ENCODE peak calls at places on chromosomes 1 and 21, in four cellular contexts. One of them, this sample, is unnamed.

GRCh38 chr1:1171551-1172340 is 1.9 kb upstream of the TTLL10 start:
- DNase-seq in CD4-positive, alpha-beta T cell: no peak
- DNase-seq in foreskin keratinocyte: no peak
- DNase-seq in aorta: no peak
- DNase-seq in this sample: no peak

GRCh38 chr1:70675737-70676156 is 264.7 kb downstream of the CTH start:
- DNase-seq in CD4-positive, alpha-beta T cell: no peak
- DNase-seq in foreskin keratinocyte: no peak
- DNase-seq in aorta: no peak
- DNase-seq in this sample: no peak

GRCh38 chr1:37028981-37029617 is 5.2 kb downstream of the GRIK3 start:
- DNase-seq in CD4-positive, alpha-beta T cell: no peak
- DNase-seq in foreskin keratinocyte: no peak
- DNase-seq in aorta: no peak
- DNase-seq in this sample: no peak

GRCh38 chr1:164608651-164609057 is 49.7 kb downstream of the PBX1 start:
- DNase-seq in CD4-positive, alpha-beta T cell: no peak
- DNase-seq in foreskin keratinocyte: no peak
- DNase-seq in aorta: no peak
- DNase-seq in this sample: no peak

GRCh38 chr1:60936052-60936619 is 146.2 kb upstream of the NFIA start:
- DNase-seq in CD4-positive, alpha-beta T cell: no peak
- DNase-seq in foreskin keratinocyte: no peak
- DNase-seq in aorta: no peak
- DNase-seq in this sample: no peak

GRCh38 chr21:46388206-46388880 is 64.4 kb downstream of the PCNT start:
- DNase-seq in CD4-positive, alpha-beta T cell: no peak
- DNase-seq in foreskin keratinocyte: no peak
- DNase-seq in aorta: no peak
- DNase-seq in this sample: no peak

GRCh38 chr1:159203621-159204020 is 1.1 kb upstream of the ACKR1 start:
- DNase-seq in CD4-positive, alpha-beta T cell: no peak
- DNase-seq in foreskin keratinocyte: no peak
- DNase-seq in aorta: no peak
- DNase-seq in this sample: no peak

GRCh38 chr1:42419449-42419848 is 36.4 kb downstream of the ZMYND12 start:
- DNase-seq in CD4-positive, alpha-beta T cell: no peak
- DNase-seq in foreskin keratinocyte: peak; percentile 13
- DNase-seq in aorta: no peak
- DNase-seq in this sample: peak; percentile 61

GRCh38 chr1:72635719-72636118 is 353.4 kb upstream of the NEGR1 start:
- DNase-seq in CD4-positive, alpha-beta T cell: no peak
- DNase-seq in foreskin keratinocyte: no peak
- DNase-seq in aorta: no peak
- DNase-seq in this sample: no peak

GRCh38 chr1:100308777-100309176 is 42.8 kb downstream of the RTCA start:
- DNase-seq in CD4-positive, alpha-beta T cell: no peak
- DNase-seq in foreskin keratinocyte: peak; percentile 17
- DNase-seq in aorta: no peak
- DNase-seq in this sample: no peak

GRCh38 chr1:164707868-164708331 is 148.9 kb downstream of the PBX1 start:
- DNase-seq in CD4-positive, alpha-beta T cell: no peak
- DNase-seq in foreskin keratinocyte: peak; percentile 76
- DNase-seq in aorta: peak; percentile 65
- DNase-seq in this sample: no peak

DNA sequence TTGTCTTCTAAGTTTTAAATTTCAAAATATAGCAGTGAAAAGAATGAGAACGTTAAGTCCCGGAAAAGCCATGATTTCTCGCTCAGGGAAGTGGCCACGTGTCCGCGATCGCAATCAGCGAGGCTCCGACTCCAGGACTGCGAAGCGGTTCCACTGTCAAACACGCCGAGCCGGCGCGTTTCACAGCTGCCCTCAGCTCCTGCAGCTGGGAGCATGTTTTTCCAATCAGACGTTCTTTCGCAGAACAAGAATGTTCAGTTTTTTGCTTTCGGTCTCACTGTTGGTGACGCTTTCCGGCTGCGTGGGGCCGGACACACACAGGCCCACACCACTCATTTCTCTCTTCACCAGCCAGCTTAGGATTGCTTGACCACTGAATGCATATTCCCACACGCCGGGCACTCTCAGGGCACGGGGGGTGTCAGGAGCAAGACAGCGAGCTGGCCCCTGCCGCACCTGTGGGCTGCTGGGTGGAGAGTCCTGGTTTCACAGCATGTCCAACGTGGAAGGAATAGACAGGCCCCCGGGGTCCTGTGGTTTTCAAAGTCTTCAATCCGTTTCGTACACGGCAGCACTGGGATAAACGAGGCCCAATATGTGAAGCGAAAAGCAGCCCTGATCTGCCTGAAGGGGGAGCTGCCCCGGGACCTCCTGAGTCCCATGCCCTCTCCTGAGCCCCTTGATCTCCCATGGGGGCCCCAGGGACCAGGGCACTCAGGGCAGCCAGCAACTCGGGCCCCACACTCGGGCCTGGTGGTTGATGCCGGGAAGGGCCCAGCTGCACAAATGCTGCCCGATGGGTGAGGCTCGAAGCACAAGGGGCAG is 47.3 kb upstream of the COL18A1 start:
- DNase-seq in CD4-positive, alpha-beta T cell: no peak
- DNase-seq in foreskin keratinocyte: no peak
- DNase-seq in aorta: no peak
- DNase-seq in this sample: no peak
- H3K27ac ChIP-seq in CD4-positive, alpha-beta T cell: no peak overlapping the region
- H3K27ac ChIP-seq in foreskin keratinocyte: no peak overlapping the region
- H3K27ac ChIP-seq in aorta: no peak overlapping the region
- H3K27ac ChIP-seq in this sample: no peak overlapping the region

GRCh38 chr21:42539342-42539741 is 25.7 kb downstream of the SLC37A1 start:
- DNase-seq in CD4-positive, alpha-beta T cell: no peak
- DNase-seq in foreskin keratinocyte: no peak
- DNase-seq in aorta: no peak
- DNase-seq in this sample: no peak
- H3K27ac ChIP-seq in CD4-positive, alpha-beta T cell: no peak overlapping the region
- H3K27ac ChIP-seq in foreskin keratinocyte: no peak overlapping the region
- H3K27ac ChIP-seq in aorta: no peak overlapping the region
- H3K27ac ChIP-seq in this sample: no peak overlapping the region

DNA sequence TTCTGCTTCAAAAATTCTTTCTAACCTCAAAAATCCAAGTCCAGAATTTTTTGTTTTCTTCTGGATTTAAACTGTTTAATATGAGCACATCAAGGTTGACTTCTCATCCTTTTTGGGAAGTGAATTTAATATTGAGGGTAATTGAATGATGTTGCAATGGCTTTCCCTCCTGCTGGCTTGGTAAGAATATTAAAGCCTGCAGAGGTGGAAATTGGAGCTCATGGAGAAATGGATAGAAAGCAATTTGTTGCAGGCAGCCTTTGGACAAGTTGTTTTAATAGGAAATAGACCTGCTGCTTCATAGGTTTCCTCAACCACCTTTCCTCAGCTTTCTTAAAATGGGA is 124.7 kb downstream of the SYT2 start:
- DNase-seq in CD4-positive, alpha-beta T cell: no peak
- DNase-seq in foreskin keratinocyte: no peak
- DNase-seq in aorta: no peak
- DNase-seq in this sample: no peak
- H3K27ac ChIP-seq in CD4-positive, alpha-beta T cell: no peak overlapping the region
- H3K27ac ChIP-seq in foreskin keratinocyte: no peak overlapping the region
- H3K27ac ChIP-seq in aorta: no peak overlapping the region
- H3K27ac ChIP-seq in this sample: peak overlapping the region; percentile 58

GRCh38 chr1:217527151-217527550 is 103.7 kb downstream of the GPATCH2 start:
- DNase-seq in CD4-positive, alpha-beta T cell: no peak
- DNase-seq in foreskin keratinocyte: peak; percentile 96
- DNase-seq in aorta: no peak
- DNase-seq in this sample: no peak

GRCh38 chr1:217526636-217527035 is 104.3 kb downstream of the GPATCH2 start:
- DNase-seq in CD4-positive, alpha-beta T cell: no peak
- DNase-seq in foreskin keratinocyte: peak; percentile 59
- DNase-seq in aorta: no peak
- DNase-seq in this sample: no peak

GRCh38 chr1:217524787-217525520 is 105.9 kb downstream of the GPATCH2 start:
- DNase-seq in CD4-positive, alpha-beta T cell: no peak
- DNase-seq in foreskin keratinocyte: no peak
- DNase-seq in aorta: no peak
- DNase-seq in this sample: no peak

GRCh38 chr1:217528271-217528670 is 102.6 kb downstream of the GPATCH2 start:
- DNase-seq in CD4-positive, alpha-beta T cell: no peak
- DNase-seq in foreskin keratinocyte: peak; percentile 91
- DNase-seq in aorta: no peak
- DNase-seq in this sample: no peak

DNA sequence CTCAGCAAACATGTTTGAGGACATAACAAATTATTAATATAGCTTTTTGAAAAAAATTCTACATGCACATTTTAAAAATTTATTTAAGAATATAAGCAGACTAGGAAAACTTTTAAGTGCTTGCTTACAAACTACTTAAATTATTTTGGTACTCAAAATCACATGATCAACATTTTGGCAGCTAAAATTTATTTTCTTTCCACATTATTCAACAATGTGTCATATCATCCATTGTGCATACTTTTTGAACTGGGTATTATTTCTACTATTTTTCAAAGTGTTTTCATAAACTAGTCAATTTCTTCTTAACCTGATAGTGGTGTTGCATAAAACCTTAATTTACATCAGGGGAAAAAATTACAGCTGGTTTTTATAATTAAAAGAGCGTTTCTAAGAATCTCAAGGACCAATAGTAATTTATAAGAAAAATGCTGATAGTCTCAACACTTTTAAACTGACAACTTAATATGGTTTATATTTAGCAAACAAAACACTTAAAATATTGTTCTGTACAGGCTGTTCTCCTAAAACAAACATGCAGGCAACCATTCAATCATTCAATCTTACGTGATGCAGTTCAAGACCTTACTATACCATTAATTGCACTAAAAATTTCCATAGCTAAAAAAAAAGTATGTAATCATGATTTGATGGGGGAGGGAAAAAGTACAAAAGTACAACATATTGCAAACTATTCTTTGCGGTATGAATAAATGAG is 105.0 kb downstream of the GPATCH2 start:
- DNase-seq in CD4-positive, alpha-beta T cell: no peak
- DNase-seq in foreskin keratinocyte: no peak
- DNase-seq in aorta: no peak
- DNase-seq in this sample: no peak
- H3K27ac ChIP-seq in CD4-positive, alpha-beta T cell: no peak overlapping the region
- H3K27ac ChIP-seq in foreskin keratinocyte: no peak overlapping the region
- H3K27ac ChIP-seq in aorta: no peak overlapping the region
- H3K27ac ChIP-seq in this sample: no peak overlapping the region

DNA sequence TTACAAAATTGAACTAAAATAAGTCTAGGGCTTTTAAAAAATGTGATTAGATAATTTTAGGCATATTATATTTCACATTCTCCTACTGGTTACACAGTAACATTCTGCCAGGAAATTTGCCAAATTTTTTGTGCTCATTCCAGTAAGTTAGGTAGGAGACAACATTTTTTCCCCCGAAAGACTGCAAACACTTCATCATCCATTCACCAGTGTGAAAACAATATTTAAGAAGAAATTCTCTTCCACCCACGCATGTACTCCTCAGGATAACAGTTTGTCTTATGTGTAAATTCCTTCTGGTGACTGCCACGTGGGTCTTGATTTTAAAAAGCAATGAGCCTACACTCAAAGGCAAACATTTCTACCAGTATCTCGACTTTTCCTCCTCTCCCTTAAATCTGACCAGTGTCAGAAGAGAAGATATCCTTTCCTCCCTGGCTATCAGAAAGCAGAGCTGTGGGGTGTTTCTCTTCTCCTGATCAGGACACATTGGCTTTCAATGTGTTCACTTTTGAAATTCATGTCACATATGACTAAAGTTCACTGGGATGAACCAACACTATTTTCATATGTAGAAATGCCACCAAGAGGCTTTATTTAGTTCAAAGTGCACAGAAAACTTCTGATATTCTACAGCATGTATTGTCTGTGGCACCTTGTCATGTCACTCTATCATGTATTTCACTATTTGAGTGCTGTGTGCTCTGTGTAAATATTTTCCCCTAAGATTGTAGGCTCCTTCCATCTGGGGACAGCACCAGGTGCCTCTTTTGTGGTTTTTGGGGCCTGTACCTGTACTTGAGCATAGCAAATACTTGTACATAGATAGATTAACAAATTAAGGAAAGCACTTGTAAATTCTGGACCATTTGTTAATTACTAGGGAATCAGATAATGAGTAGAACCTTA is 38.6 kb downstream of the LHX9 start:
- DNase-seq in CD4-positive, alpha-beta T cell: no peak
- DNase-seq in foreskin keratinocyte: no peak
- DNase-seq in aorta: no peak
- DNase-seq in this sample: no peak
- H3K27ac ChIP-seq in CD4-positive, alpha-beta T cell: no peak overlapping the region
- H3K27ac ChIP-seq in foreskin keratinocyte: no peak overlapping the region
- H3K27ac ChIP-seq in aorta: no peak overlapping the region
- H3K27ac ChIP-seq in this sample: no peak overlapping the region

DNA sequence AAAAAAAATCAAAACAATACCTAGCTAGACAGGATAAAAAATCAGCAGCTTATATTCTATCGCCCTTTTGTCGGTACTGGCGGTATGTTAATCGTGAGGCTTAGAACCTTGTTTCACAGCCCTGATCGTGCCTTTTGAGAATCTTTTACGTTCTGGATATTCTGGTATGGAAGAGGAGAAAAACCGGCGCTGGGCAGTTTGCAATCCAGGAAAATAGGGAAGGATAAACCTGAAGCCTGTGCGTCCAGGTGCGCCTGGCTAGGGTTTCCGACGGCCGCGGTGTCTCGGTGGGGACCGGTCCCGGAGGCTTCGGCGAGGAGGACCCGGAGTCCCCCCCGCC is 276 bp upstream of the SYPL2 start:
- DNase-seq in CD4-positive, alpha-beta T cell: no peak
- DNase-seq in foreskin keratinocyte: no peak
- DNase-seq in aorta: no peak
- DNase-seq in this sample: no peak
- H3K27ac ChIP-seq in CD4-positive, alpha-beta T cell: no peak overlapping the region
- H3K27ac ChIP-seq in foreskin keratinocyte: no peak overlapping the region
- H3K27ac ChIP-seq in aorta: no peak overlapping the region
- H3K27ac ChIP-seq in this sample: no peak overlapping the region

This sample was measured in substantia nigra.